ENCODE peak calls at places on chromosomes 11 and 22, in seven cellular contexts. One of them, this sample, is unnamed.

GRCh38 chr11:27025312-27025955 is 15.2 kb upstream of the BBOX1 start:
- DNase-seq in activated T-cell treated with anti-CD3 and anti-CD28 coated beads for 1 hour: no peak
- DNase-seq in aorta: no peak
- DNase-seq in DMS153: no peak
- DNase-seq in fibroblast of lung: no peak
- DNase-seq in body of pancreas: no peak
- DNase-seq in uterus: no peak
- DNase-seq in this sample: no peak

GRCh38 chr11:69873166-69874077 is 54.2 kb upstream of the FGF3 start:
- DNase-seq in activated T-cell treated with anti-CD3 and anti-CD28 coated beads for 1 hour: no peak
- DNase-seq in aorta: no peak
- DNase-seq in DMS153: no peak
- DNase-seq in fibroblast of lung: no peak
- DNase-seq in body of pancreas: no peak
- DNase-seq in uterus: no peak
- DNase-seq in this sample: no peak

GRCh38 chr22:17443413-17444203 is 74.3 kb downstream of the CECR2 start:
- DNase-seq in activated T-cell treated with anti-CD3 and anti-CD28 coated beads for 1 hour: no peak
- DNase-seq in aorta: no peak
- DNase-seq in DMS153: no peak
- DNase-seq in fibroblast of lung: no peak
- DNase-seq in body of pancreas: no peak
- DNase-seq in uterus: no peak
- DNase-seq in this sample: no peak

GRCh38 chr11:126147268-126148111 is 64.0 kb downstream of the RPUSD4 start:
- DNase-seq in activated T-cell treated with anti-CD3 and anti-CD28 coated beads for 1 hour: no peak
- DNase-seq in aorta: no peak
- DNase-seq in DMS153: peak
- DNase-seq in fibroblast of lung: no peak
- DNase-seq in body of pancreas: no peak
- DNase-seq in uterus: no peak
- DNase-seq in this sample: no peak

GRCh38 chr11:29321293-29322132 is 695.3 kb downstream of the KCNA4 start:
- DNase-seq in activated T-cell treated with anti-CD3 and anti-CD28 coated beads for 1 hour: no peak
- DNase-seq in aorta: no peak
- DNase-seq in DMS153: no peak
- DNase-seq in fibroblast of lung: peak
- DNase-seq in body of pancreas: no peak
- DNase-seq in uterus: no peak
- DNase-seq in this sample: peak

GRCh38 chr11:120133216-120134105 is 4.5 kb downstream of the TRIM29 start:
- DNase-seq in activated T-cell treated with anti-CD3 and anti-CD28 coated beads for 1 hour: no peak
- DNase-seq in aorta: peak
- DNase-seq in DMS153: no peak
- DNase-seq in fibroblast of lung: no peak
- DNase-seq in body of pancreas: peak
- DNase-seq in uterus: no peak
- DNase-seq in this sample: no peak

GRCh38 chr11:14499178-14499559 is 442 bp downstream of the COPB1 start:
- DNase-seq in activated T-cell treated with anti-CD3 and anti-CD28 coated beads for 1 hour: peak
- DNase-seq in aorta: peak
- DNase-seq in DMS153: no peak
- DNase-seq in fibroblast of lung: no peak
- DNase-seq in body of pancreas: peak
- DNase-seq in uterus: peak
- DNase-seq in this sample: peak

GRCh38 chr11:35814720-35815305 is 129.0 kb upstream of the LDLRAD3 start:
- DNase-seq in activated T-cell treated with anti-CD3 and anti-CD28 coated beads for 1 hour: no peak
- DNase-seq in aorta: no peak
- DNase-seq in DMS153: no peak
- DNase-seq in fibroblast of lung: no peak
- DNase-seq in body of pancreas: no peak
- DNase-seq in uterus: no peak
- DNase-seq in this sample: no peak

GRCh38 chr11:72629266-72629665 is 45.0 kb downstream of the PDE2A start:
- DNase-seq in activated T-cell treated with anti-CD3 and anti-CD28 coated beads for 1 hour: no peak
- DNase-seq in aorta: no peak
- DNase-seq in DMS153: no peak
- DNase-seq in fibroblast of lung: no peak
- DNase-seq in body of pancreas: no peak
- DNase-seq in uterus: no peak
- DNase-seq in this sample: no peak

GRCh38 chr22:28283025-28283654 is 364.1 kb upstream of the PITPNB start:
- DNase-seq in activated T-cell treated with anti-CD3 and anti-CD28 coated beads for 1 hour: no peak
- DNase-seq in aorta: no peak
- DNase-seq in DMS153: no peak
- DNase-seq in fibroblast of lung: peak
- DNase-seq in body of pancreas: no peak
- DNase-seq in uterus: no peak
- DNase-seq in this sample: peak

GRCh38 chr11:128733440-128734115 is 39.7 kb downstream of the FLI1 start:
- DNase-seq in activated T-cell treated with anti-CD3 and anti-CD28 coated beads for 1 hour: no peak
- DNase-seq in aorta: no peak
- DNase-seq in DMS153: no peak
- DNase-seq in fibroblast of lung: peak
- DNase-seq in body of pancreas: no peak
- DNase-seq in uterus: no peak
- DNase-seq in this sample: no peak

GRCh38 chr11:125166347-125166841 is 1.8 kb downstream of the PKNOX2 start:
- DNase-seq in activated T-cell treated with anti-CD3 and anti-CD28 coated beads for 1 hour: no peak
- DNase-seq in aorta: no peak
- DNase-seq in DMS153: no peak
- DNase-seq in fibroblast of lung: peak
- DNase-seq in body of pancreas: peak
- DNase-seq in uterus: peak
- DNase-seq in this sample: peak

GRCh38 chr11:125202977-125203376 is 38.4 kb downstream of the PKNOX2 start:
- DNase-seq in activated T-cell treated with anti-CD3 and anti-CD28 coated beads for 1 hour: no peak
- DNase-seq in aorta: no peak
- DNase-seq in DMS153: no peak
- DNase-seq in fibroblast of lung: no peak
- DNase-seq in body of pancreas: no peak
- DNase-seq in uterus: no peak
- DNase-seq in this sample: no peak

GRCh38 chr22:45314054-45314721 is 4.5 kb downstream of the FAM118A start:
- DNase-seq in activated T-cell treated with anti-CD3 and anti-CD28 coated beads for 1 hour: no peak
- DNase-seq in aorta: no peak
- DNase-seq in DMS153: no peak
- DNase-seq in fibroblast of lung: no peak
- DNase-seq in body of pancreas: no peak
- DNase-seq in uterus: no peak
- DNase-seq in this sample: no peak

GRCh38 chr11:14611939-14612338 is 31.7 kb upstream of the PDE3B start:
- DNase-seq in activated T-cell treated with anti-CD3 and anti-CD28 coated beads for 1 hour: no peak
- DNase-seq in aorta: no peak
- DNase-seq in DMS153: no peak
- DNase-seq in fibroblast of lung: no peak
- DNase-seq in body of pancreas: no peak
- DNase-seq in uterus: no peak
- DNase-seq in this sample: no peak

GRCh38 chr22:26479792-26480610 is 3.6 kb downstream of the HPS4 start:
- DNase-seq in activated T-cell treated with anti-CD3 and anti-CD28 coated beads for 1 hour: no peak
- DNase-seq in aorta: no peak
- DNase-seq in DMS153: peak
- DNase-seq in fibroblast of lung: no peak
- DNase-seq in body of pancreas: no peak
- DNase-seq in uterus: no peak
- DNase-seq in this sample: no peak

GRCh38 chr11:8100151-8100550 is 19.1 kb downstream of the TUB start:
- DNase-seq in activated T-cell treated with anti-CD3 and anti-CD28 coated beads for 1 hour: no peak
- DNase-seq in aorta: no peak
- DNase-seq in DMS153: no peak
- DNase-seq in fibroblast of lung: no peak
- DNase-seq in body of pancreas: no peak
- DNase-seq in uterus: no peak
- DNase-seq in this sample: no peak

GRCh38 chr11:69658606-69659450 is 16.3 kb downstream of the LTO1 start:
- DNase-seq in activated T-cell treated with anti-CD3 and anti-CD28 coated beads for 1 hour: no peak
- DNase-seq in aorta: peak
- DNase-seq in DMS153: no peak
- DNase-seq in fibroblast of lung: no peak
- DNase-seq in body of pancreas: no peak
- DNase-seq in uterus: no peak
- DNase-seq in this sample: peak

GRCh38 chr11:75342966-75343870 is 8.2 kb downstream of the ARRB1 start:
- DNase-seq in activated T-cell treated with anti-CD3 and anti-CD28 coated beads for 1 hour: no peak
- DNase-seq in aorta: peak
- DNase-seq in DMS153: peak
- DNase-seq in fibroblast of lung: no peak
- DNase-seq in body of pancreas: peak
- DNase-seq in uterus: no peak
- DNase-seq in this sample: peak

GRCh38 chr11:65435981-65436411 is 13.4 kb downstream of the NEAT1 start:
- DNase-seq in activated T-cell treated with anti-CD3 and anti-CD28 coated beads for 1 hour: no peak
- DNase-seq in aorta: no peak
- DNase-seq in DMS153: no peak
- DNase-seq in fibroblast of lung: no peak
- DNase-seq in body of pancreas: peak
- DNase-seq in uterus: peak
- DNase-seq in this sample: peak

GRCh38 chr22:29787371-29787980 is 20.3 kb downstream of the UQCR10 start:
- DNase-seq in activated T-cell treated with anti-CD3 and anti-CD28 coated beads for 1 hour: no peak
- DNase-seq in aorta: no peak
- DNase-seq in DMS153: no peak
- DNase-seq in fibroblast of lung: no peak
- DNase-seq in body of pancreas: peak
- DNase-seq in uterus: no peak
- DNase-seq in this sample: no peak

GRCh38 chr11:103862827-103863213 is 173.6 kb upstream of the DDI1 start:
- DNase-seq in activated T-cell treated with anti-CD3 and anti-CD28 coated beads for 1 hour: no peak
- DNase-seq in aorta: no peak
- DNase-seq in DMS153: no peak
- DNase-seq in fibroblast of lung: no peak
- DNase-seq in body of pancreas: no peak
- DNase-seq in uterus: no peak
- DNase-seq in this sample: no peak

GRCh38 chr11:6475936-6476335 is 2.2 kb upstream of the TRIM3 start:
- DNase-seq in activated T-cell treated with anti-CD3 and anti-CD28 coated beads for 1 hour: no peak
- DNase-seq in aorta: no peak
- DNase-seq in DMS153: peak
- DNase-seq in fibroblast of lung: no peak
- DNase-seq in body of pancreas: peak
- DNase-seq in uterus: no peak
- DNase-seq in this sample: no peak

GRCh38 chr22:27340047-27340446 is 461.5 kb downstream of the MN1 start:
- DNase-seq in activated T-cell treated with anti-CD3 and anti-CD28 coated beads for 1 hour: no peak
- DNase-seq in aorta: no peak
- DNase-seq in DMS153: no peak
- DNase-seq in fibroblast of lung: no peak
- DNase-seq in body of pancreas: no peak
- DNase-seq in uterus: no peak
- DNase-seq in this sample: no peak

GRCh38 chr22:46106279-46107022 is 43.9 kb upstream of the PPARA start:
- DNase-seq in activated T-cell treated with anti-CD3 and anti-CD28 coated beads for 1 hour: no peak
- DNase-seq in aorta: no peak
- DNase-seq in DMS153: no peak
- DNase-seq in fibroblast of lung: no peak
- DNase-seq in body of pancreas: no peak
- DNase-seq in uterus: peak
- DNase-seq in this sample: no peak

GRCh38 chr11:111851636-111852035 is 19.7 kb downstream of the ALG9 start:
- DNase-seq in activated T-cell treated with anti-CD3 and anti-CD28 coated beads for 1 hour: no peak
- DNase-seq in aorta: no peak
- DNase-seq in DMS153: no peak
- DNase-seq in fibroblast of lung: no peak
- DNase-seq in body of pancreas: no peak
- DNase-seq in uterus: no peak
- DNase-seq in this sample: peak

GRCh38 chr22:19797631-19798319 is 37.2 kb downstream of the TBX1 start:
- DNase-seq in activated T-cell treated with anti-CD3 and anti-CD28 coated beads for 1 hour: no peak
- DNase-seq in aorta: no peak
- DNase-seq in DMS153: no peak
- DNase-seq in fibroblast of lung: no peak
- DNase-seq in body of pancreas: no peak
- DNase-seq in uterus: no peak
- DNase-seq in this sample: no peak

GRCh38 chr22:50105529-50106100 is 15.8 kb downstream of the MOV10L1 start:
- DNase-seq in activated T-cell treated with anti-CD3 and anti-CD28 coated beads for 1 hour: no peak
- DNase-seq in aorta: no peak
- DNase-seq in DMS153: peak
- DNase-seq in fibroblast of lung: no peak
- DNase-seq in body of pancreas: no peak
- DNase-seq in uterus: no peak
- DNase-seq in this sample: no peak

GRCh38 chr22:36773935-36774334 is 2.0 kb downstream of the IFT27 start:
- DNase-seq in activated T-cell treated with anti-CD3 and anti-CD28 coated beads for 1 hour: no peak
- DNase-seq in aorta: peak
- DNase-seq in DMS153: no peak
- DNase-seq in fibroblast of lung: peak
- DNase-seq in body of pancreas: peak
- DNase-seq in uterus: no peak
- DNase-seq in this sample: peak

GRCh38 chr11:122163420-122163819 is 47.4 kb upstream of the BLID start:
- DNase-seq in activated T-cell treated with anti-CD3 and anti-CD28 coated beads for 1 hour: no peak
- DNase-seq in aorta: no peak
- DNase-seq in DMS153: no peak
- DNase-seq in fibroblast of lung: peak
- DNase-seq in body of pancreas: no peak
- DNase-seq in uterus: no peak
- DNase-seq in this sample: no peak

GRCh38 chr11:19864141-19865120 is 151.8 kb downstream of the NAV2 start:
- DNase-seq in activated T-cell treated with anti-CD3 and anti-CD28 coated beads for 1 hour: no peak
- DNase-seq in aorta: no peak
- DNase-seq in DMS153: peak
- DNase-seq in fibroblast of lung: peak
- DNase-seq in body of pancreas: peak
- DNase-seq in uterus: no peak
- DNase-seq in this sample: peak

GRCh38 chr11:22192642-22193347 is at the start of gene ANO5:
- DNase-seq in activated T-cell treated with anti-CD3 and anti-CD28 coated beads for 1 hour: no peak
- DNase-seq in aorta: peak
- DNase-seq in DMS153: no peak
- DNase-seq in fibroblast of lung: peak
- DNase-seq in body of pancreas: peak
- DNase-seq in uterus: peak
- DNase-seq in this sample: no peak